ENCODE peak calls at places on chromosomes 1 and 21, in ten cellular contexts. R, A, U, C, L, N, P, O, K and G are unnamed samples.
A peak's percentile ranks its signal among the peaks of the same experiment; 100 is the strongest.

GRCh38 chr1:118459871-118460270 is 274.8 kb upstream of the SPAG17 start:
- DNase-seq in R (no peak), A (no peak), U (no peak), C (no peak), L (no peak), N (no peak), P (no peak), O (no peak), K (no peak), G (no peak)

GRCh38 chr1:224080082-224080774 is 33.7 kb upstream of the FBXO28 start:
- DNase-seq in R (no peak), A (no peak), U (no peak), C (no peak), L (no peak), N (no peak), P (no peak), O (no peak), K (peak; percentile 82), G (peak; percentile 26)

GRCh38 chr21:40846057-40846456 is 901 bp downstream of the DSCAM start:
- DNase-seq in R (no peak), A (no peak), U (no peak), C (no peak), L (no peak), N (no peak), P (no peak), O (no peak), K (no peak), G (no peak)

GRCh38 chr1:29096255-29096896 is 27.3 kb downstream of the TMEM200B start:
- DNase-seq in R (no peak), A (no peak), U (no peak), C (no peak), L (no peak), N (no peak), P (no peak), O (no peak), K (no peak), G (no peak)

GRCh38 chr1:86335906-86336305 is 60.2 kb downstream of the ODF2L start:
- DNase-seq in R (no peak), A (no peak), U (no peak), C (no peak), L (no peak), N (no peak), P (no peak), O (no peak), K (no peak), G (no peak)

GRCh38 chr1:222413436-222413835 is 134.5 kb downstream of the HHIPL2 start:
- DNase-seq in R (no peak), A (no peak), U (no peak), C (no peak), L (no peak), N (no peak), P (no peak), O (no peak), K (peak; percentile 53), G (no peak)

GRCh38 chr1:71660417-71660816 is 579.6 kb upstream of the ZRANB2 start:
- DNase-seq in R (no peak), A (no peak), U (no peak), C (no peak), L (no peak), N (no peak), P (no peak), O (no peak), K (peak; percentile 71), G (peak; percentile 2)

GRCh38 chr1:210123924-210124589 is 108.5 kb upstream of the SERTAD4 start:
- DNase-seq in R (no peak), A (peak; percentile 21), U (no peak), C (no peak), L (no peak), N (no peak), P (no peak), O (no peak), K (peak; percentile 79), G (peak; percentile 11)

GRCh38 chr1:51622455-51622913 is 5.6 kb downstream of the OSBPL9 start:
- DNase-seq in R (no peak), A (peak; percentile 87), U (peak; percentile 65), C (no peak), L (peak; percentile 66), N (no peak), P (no peak), O (peak; percentile 80), K (peak; percentile 77), G (peak; percentile 72)

GRCh38 chr1:41687007-41687406 is 202.5 kb upstream of the EDN2 start:
- DNase-seq in R (no peak), A (no peak), U (no peak), C (peak; percentile 2), L (no peak), N (no peak), P (no peak), O (no peak), K (no peak), G (no peak)

GRCh38 chr21:35853321-35853922 is 206.9 kb downstream of the SETD4 start:
- DNase-seq in R (no peak), A (no peak), U (no peak), C (no peak), L (no peak), N (no peak), P (no peak), O (no peak), K (no peak), G (no peak)

GRCh38 chr21:26499475-26499874 is 73.6 kb downstream of the CYYR1 start:
- DNase-seq in R (no peak), A (no peak), U (no peak), C (no peak), L (no peak), N (no peak), P (no peak), O (no peak), K (no peak), G (no peak)

GRCh38 chr21:26506951-26507350 is 66.1 kb downstream of the CYYR1 start:
- DNase-seq in R (no peak), A (no peak), U (no peak), C (no peak), L (no peak), N (no peak), P (no peak), O (no peak), K (peak; percentile 80), G (peak; percentile 61)

DNA sequence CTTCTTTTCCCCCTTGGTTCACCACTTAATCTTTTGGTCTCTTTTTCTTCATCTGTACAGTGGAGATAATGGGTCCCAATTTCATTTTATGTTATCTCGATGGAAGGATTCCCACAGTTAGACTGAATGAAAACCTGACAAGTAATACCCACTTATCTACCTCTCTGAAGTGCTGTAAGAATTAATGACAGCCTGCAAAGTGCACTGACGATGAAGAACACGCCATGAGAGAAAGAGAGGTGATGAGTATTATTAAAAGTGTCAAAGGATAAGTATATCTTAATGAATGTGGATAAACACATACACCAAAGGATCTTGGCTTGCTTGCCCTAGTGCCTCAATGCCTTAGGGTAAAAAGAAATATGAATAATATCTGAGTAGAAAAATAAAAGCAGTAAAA is 71.5 kb downstream of the CYYR1 start:
- DNase-seq in R (no peak), A (no peak), U (no peak), C (no peak), L (no peak), N (no peak), P (no peak), O (no peak), K (no peak), G (no peak)
- TF ChIP-seq CTCF in R (no peak), A (no peak), U (no peak), C (no peak), L (no peak), N (no peak), P (no peak), O (no peak), K (no peak), G (no peak)

DNA sequence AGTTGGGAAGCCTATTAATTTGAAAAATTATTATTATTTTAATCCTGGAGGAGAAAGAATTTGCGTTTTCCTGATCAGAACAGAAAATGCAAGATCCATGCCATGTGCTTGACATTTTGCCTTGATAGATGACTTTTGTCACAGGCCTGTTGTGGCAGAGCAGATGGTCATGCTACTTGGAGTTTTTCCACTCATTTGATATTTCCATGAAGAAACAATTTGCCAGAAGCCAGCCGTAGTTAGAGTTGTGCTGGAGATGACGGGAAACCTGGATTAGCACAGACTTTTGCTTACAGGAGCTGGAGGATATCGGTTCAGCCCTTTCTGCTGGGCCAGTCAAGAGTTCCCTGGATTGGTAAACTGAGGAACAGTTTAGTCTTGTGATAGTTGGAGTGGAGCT is 3.2 kb downstream of the RCAN3 start:
- DNase-seq in R (no peak), A (no peak), U (no peak), C (no peak), L (no peak), N (no peak), P (no peak), O (no peak), K (no peak), G (no peak)
- H3K4me3 ChIP-seq in R (no peak overlapping the region), A (no peak overlapping the region), U (no peak overlapping the region), C (no peak overlapping the region), L (no peak overlapping the region), N (no peak overlapping the region), P (no peak overlapping the region), O (no peak overlapping the region), K (no peak overlapping the region), G (no peak overlapping the region)

DNA sequence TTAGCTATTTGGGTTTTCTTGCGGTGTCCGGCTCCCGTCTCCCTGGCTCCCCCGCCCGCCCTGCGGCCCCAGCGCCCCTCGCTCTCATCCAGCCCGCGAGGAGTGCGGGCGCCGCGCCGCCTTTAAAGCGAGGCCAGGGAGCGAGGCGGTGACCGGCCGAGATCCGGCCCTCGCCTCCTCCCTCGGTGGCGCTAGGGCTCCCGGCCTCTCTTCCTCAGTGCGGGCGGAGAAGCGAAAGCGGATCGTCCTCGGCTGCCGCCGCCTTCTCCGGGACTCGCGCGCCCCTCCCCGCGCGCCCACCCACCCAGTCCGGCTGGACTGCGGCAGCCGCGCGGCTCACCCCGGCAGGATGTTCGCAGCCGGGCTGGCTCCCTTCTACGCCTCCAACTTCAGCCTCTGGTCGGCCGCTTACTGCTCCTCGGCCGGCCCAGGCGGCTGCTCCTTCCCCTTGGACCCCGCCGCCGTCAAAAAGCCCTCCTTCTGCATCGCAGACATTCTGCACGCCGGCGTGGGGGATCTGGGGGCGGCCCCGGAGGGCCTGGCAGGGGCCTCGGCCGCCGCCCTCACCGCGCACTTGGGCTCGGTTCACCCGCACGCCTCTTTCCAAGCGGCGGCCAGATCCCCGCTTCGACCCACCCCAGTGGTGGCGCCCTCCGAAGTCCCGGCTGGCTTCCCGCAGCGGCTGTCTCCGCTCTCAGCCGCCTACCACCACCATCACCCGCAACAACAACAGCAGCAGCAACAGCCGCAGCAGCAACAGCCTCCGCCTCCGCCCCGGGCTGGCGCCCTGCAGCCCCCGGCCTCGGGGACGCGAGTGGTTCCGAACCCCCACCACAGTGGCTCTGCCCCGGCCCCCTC is 495 bp downstream of the HLX start:
- DNase-seq in R (peak; percentile 93), A (peak; percentile 30), U (peak; percentile 38), C (peak; percentile 81), L (no peak), N (no peak), P (peak; percentile 69), O (peak; percentile 65), K (peak; percentile 80), G (peak; percentile 45)
- TF ChIP-seq CTCF in R (no peak), A (peak; percentile 18), U (no peak), C (no peak), L (peak; percentile 19), N (no peak), P (no peak), O (peak; percentile 50), K (peak; percentile 14), G (no peak)

DNA sequence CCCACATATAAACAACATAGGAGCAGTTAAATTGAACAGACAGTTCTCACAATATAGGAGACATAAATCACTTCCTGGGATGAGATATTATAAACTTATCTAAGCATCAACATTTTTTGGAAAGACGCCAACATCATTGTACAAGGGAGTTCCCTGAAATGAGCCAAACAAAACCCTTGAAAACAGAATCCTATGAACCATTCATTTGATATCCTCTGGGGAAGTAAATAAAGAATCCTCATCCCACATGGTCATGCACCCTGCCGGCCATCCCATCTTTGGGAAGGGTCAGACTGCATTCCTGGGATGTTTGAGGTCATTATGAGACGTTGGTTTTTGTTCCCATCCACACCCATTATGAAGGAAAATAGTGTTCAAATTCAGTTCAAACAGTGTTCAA is 111.8 kb upstream of the USP25 start:
- DNase-seq in R (no peak), A (peak; percentile 47), U (no peak), C (no peak), L (no peak), N (no peak), P (no peak), O (no peak), K (peak; percentile 14), G (peak; percentile 83)
- H3K4me3 ChIP-seq in R (no peak overlapping the region), A (no peak overlapping the region), U (no peak overlapping the region), C (no peak overlapping the region), L (no peak overlapping the region), N (no peak overlapping the region), P (no peak overlapping the region), O (no peak overlapping the region), K (no peak overlapping the region), G (no peak overlapping the region)